ENCODE peak calls at places on chromosomes 6 and 20, in six cellular contexts. T is lower lobe of right lung, O is left ventricle myocardium inferior, J is testis, U is right cardiac atrium, K is body of pancreas. Z is an unnamed sample. For H3K4me1, the result is how much of the 10 kb centered on the place peaks cover.

GRCh38 chr6:148771896-148772554 is 25.2 kb downstream of the UST start:
- DNase-seq in U (no peak), T (no peak), O (no peak), J (no peak), K (no peak), Z (no peak)

GRCh38 chr6:156998824-156999330 is 221.7 kb downstream of the ARID1B start:
- DNase-seq in O (no peak), T (no peak), J (no peak), U (no peak), K (no peak), Z (no peak)

GRCh38 chr20:62835931-62836861 is 19.3 kb downstream of the COL9A3 start:
- DNase-seq in O (no peak), K (no peak), J (no peak), U (peak), T (no peak), Z (no peak)

GRCh38 chr6:6319947-6320811 is at the start of gene F13A1:
- DNase-seq in O (peak), U (peak), T (peak), J (no peak), K (peak), Z (no peak)

GRCh38 chr6:13953061-13953705 is 28.4 kb downstream of the RNF182 start:
- DNase-seq in O (no peak), K (no peak), J (no peak), U (no peak), T (no peak), Z (no peak)

GRCh38 chr6:56246941-56247653 is at the start of gene COL21A1:
- DNase-seq in J (peak), K (peak), U (peak), O (peak), T (peak), Z (no peak)

GRCh38 chr6:150622941-150623874 is 23.5 kb downstream of the PLEKHG1 start:
- DNase-seq in K (peak), U (no peak), O (no peak), J (no peak), T (no peak), Z (peak)

GRCh38 chr6:125002090-125002741 is 40.0 kb downstream of the RNF217 start:
- DNase-seq in J (peak), O (no peak), K (no peak), T (no peak), U (no peak), Z (no peak)

GRCh38 chr20:60214901-60215522 is 256.8 kb downstream of the CDH26 start:
- DNase-seq in J (no peak), O (no peak), K (no peak), U (no peak), T (no peak), Z (no peak)

GRCh38 chr6:164183556-164184123 is 769.1 kb downstream of the QKI start:
- DNase-seq in K (no peak), O (no peak), T (no peak), U (no peak), J (no peak), Z (no peak)

GRCh38 chr6:150579611-150580010 is 20.1 kb upstream of the PLEKHG1 start:
- DNase-seq in J (no peak), K (no peak), T (no peak), O (peak), U (no peak), Z (no peak)

GRCh38 chr6:141996823-141997222 is 135.9 kb upstream of the GJE1 start:
- DNase-seq in K (no peak), O (no peak), U (no peak), T (no peak), J (no peak), Z (no peak)

GRCh38 chr6:74574794-74575193 is 631.1 kb downstream of the COL12A1 start:
- DNase-seq in T (no peak), U (no peak), K (no peak), J (no peak), O (no peak), Z (peak)

GRCh38 chr6:14451594-14452374 is 334.2 kb downstream of the CD83 start:
- DNase-seq in U (no peak), O (no peak), T (no peak), J (no peak), K (no peak), Z (no peak)

GRCh38 chr6:140867336-140867735 is 1265.4 kb upstream of the GJE1 start:
- DNase-seq in J (no peak), O (no peak), T (no peak), U (no peak), K (no peak), Z (no peak)

GRCh38 chr6:78749326-78749725 is 118.0 kb upstream of the IRAK1BP1 start:
- DNase-seq in T (no peak), O (no peak), K (no peak), J (no peak), U (no peak), Z (no peak)

GRCh38 chr6:128327890-128328289 is 192.5 kb downstream of the PTPRK start:
- DNase-seq in U (no peak), O (no peak), T (no peak), J (peak), K (peak), Z (peak)

GRCh38 chr6:13113956-13114593 is 214.3 kb downstream of the TBC1D7 start:
- DNase-seq in O (no peak), T (no peak), J (no peak), U (no peak), K (no peak), Z (no peak)

GRCh38 chr6:14922306-14922705 is 323.6 kb upstream of the JARID2 start:
- DNase-seq in T (no peak), U (no peak), O (no peak), J (no peak), K (peak), Z (no peak)

GRCh38 chr6:70706491-70707123 is 38.9 kb downstream of the SMAP1 start:
- DNase-seq in T (no peak), U (no peak), O (no peak), J (no peak), K (no peak), Z (peak)

GRCh38 chr6:70705772-70706171 is 38.1 kb downstream of the SMAP1 start:
- DNase-seq in J (no peak), T (no peak), O (no peak), K (no peak), U (no peak), Z (no peak)

GRCh38 chr6:70700922-70701876 is 33.5 kb downstream of the SMAP1 start:
- DNase-seq in J (no peak), T (no peak), O (peak), K (peak), U (peak), Z (no peak)
- H3K4me1 ChIP-seq in J (under half), T (under half), O (under half), K (under half), U (under half), Z (under half)

GRCh38 chr20:17795449-17796095 is 95.8 kb downstream of the BANF2 start:
- DNase-seq in K (peak), O (no peak), J (no peak), U (no peak), T (no peak), Z (no peak)
- H3K27ac ChIP-seq in K (peak), O (peak), J (no peak), U (peak), T (peak), Z (no peak)

DNA sequence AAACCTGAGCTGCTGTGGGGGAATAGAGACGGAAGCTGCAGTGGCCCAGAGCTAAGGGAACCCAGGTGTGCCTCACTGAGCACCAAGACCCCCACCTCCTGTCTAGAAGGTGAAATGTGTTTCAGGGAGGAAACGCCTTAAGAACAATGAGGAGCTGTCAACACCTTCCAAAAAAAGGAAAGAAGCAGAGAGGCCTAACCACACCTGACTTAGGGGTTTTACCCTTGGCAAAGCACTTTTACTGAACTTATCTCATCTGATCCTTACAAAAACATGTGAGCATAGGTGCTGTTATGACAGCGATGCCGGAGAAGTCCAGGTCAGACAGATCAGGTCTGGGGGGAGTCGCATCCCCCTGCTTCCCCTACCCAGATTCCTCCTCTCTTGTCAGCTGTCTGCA is 16.1 kb upstream of the CDKN1A start:
- DNase-seq in O (no peak), J (no peak), K (no peak), U (no peak), T (no peak), Z (no peak)
- H3K4me1 ChIP-seq in O (under half), J (under half), K (under half), U (under half), T (under half), Z (under half)

DNA sequence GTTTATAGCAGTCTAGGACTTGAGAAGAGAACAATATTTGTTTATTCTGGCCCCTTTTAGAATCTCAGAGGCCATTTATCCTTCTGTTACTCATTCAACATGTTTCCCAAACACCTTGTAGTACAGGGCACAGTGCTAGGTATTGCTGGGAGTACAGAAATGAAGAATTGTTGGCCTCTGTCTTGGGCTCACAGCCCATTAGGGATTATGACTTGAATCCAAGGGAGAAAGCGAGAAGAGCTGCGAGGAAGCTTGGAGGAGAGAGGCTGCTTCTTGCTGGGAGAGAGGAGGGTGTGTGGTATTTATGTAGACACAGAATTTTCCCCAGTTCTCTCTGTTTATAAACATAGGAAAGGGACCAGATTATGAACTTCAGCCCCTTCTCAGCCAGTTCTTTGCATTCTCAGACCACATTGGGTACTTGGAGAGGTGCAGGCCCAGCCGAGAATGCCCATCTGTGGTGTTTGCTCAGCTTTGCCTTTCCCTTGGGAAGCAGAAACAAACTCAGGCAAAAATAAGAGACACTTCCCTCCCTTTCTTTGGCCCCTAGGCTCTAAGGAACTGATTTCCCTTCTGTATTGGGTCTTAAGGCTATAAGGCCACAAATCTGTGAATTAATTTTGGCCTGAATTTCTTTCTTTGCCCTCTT is 17.9 kb downstream of the CHMP4B start:
- DNase-seq in U (no peak), T (no peak), O (no peak), K (peak), J (no peak), Z (no peak)
- H3K27ac ChIP-seq in U (peak), T (peak), O (peak), K (peak), J (peak), Z (no peak)

GRCh38 chr20:47782920-47783552 is 2.2 kb downstream of the SULF2 start:
- DNase-seq in T (no peak), U (no peak), K (no peak), O (no peak), J (no peak), Z (no peak)

GRCh38 chr20:47781631-47782030 is 3.6 kb downstream of the SULF2 start:
- DNase-seq in T (no peak), U (no peak), K (no peak), O (no peak), J (no peak), Z (no peak)

GRCh38 chr20:47780990-47781389 is 4.3 kb downstream of the SULF2 start:
- DNase-seq in U (no peak), T (no peak), J (no peak), K (no peak), O (no peak), Z (no peak)

GRCh38 chr20:47784256-47784598 is 1.1 kb downstream of the SULF2 start:
- DNase-seq in O (no peak), U (no peak), K (no peak), J (no peak), T (no peak), Z (no peak)

DNA sequence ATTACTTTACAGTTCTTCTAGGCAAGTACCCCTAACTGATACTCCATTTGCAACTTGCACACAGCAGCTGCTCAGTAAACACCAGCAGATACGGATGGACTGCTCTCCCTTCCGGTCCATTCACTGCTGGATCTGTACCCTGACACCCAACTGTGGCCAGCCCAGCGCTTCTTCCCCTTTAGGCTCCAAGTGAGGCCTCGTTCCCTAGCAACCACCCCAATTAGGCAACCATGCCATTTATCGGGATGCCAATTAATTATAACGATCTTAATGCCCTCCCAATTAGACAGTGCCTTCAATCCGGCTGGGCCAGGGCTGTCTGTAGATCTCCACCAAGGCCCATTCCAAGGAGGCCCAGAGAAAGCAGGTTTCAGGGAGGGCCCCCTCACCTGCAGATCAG is 3.2 kb downstream of the SULF2 start:
- DNase-seq in O (no peak), K (no peak), T (no peak), U (no peak), J (no peak), Z (no peak)
- H3K4me1 ChIP-seq in O (half or more), K (under half), T (under half), U (under half), J (under half), Z (under half)

GRCh38 chr20:37356961-37357371 is 11.0 kb downstream of the SRC start:
- DNase-seq in O (no peak), T (no peak), K (no peak), U (peak), J (no peak), Z (no peak)
- H3K27ac ChIP-seq in O (peak), T (no peak), K (no peak), U (no peak), J (no peak), Z (no peak)

GRCh38 chr6:35052694-35053565 is 88.2 kb downstream of the TCP11 start:
- DNase-seq in J (peak), T (no peak), O (peak), K (peak), U (peak), Z (no peak)
- H3K4me1 ChIP-seq in J (under half), T (half or more), O (half or more), K (under half), U (under half), Z (under half)

GRCh38 chr20:58146081-58146734 is 82.2 kb downstream of the ANKRD60 start:
- DNase-seq in U (no peak), J (no peak), K (no peak), O (no peak), T (no peak), Z (no peak)
- H3K27ac ChIP-seq in U (no peak), J (peak), K (no peak), O (peak), T (no peak), Z (no peak)

GRCh38 chr20:50392138-50392866 is 117.9 kb upstream of the PTPN1 start:
- DNase-seq in J (no peak), U (no peak), K (no peak), O (no peak), T (no peak), Z (no peak)
- H3K4me1 ChIP-seq in J (under half), U (under half), K (half or more), O (half or more), T (half or more), Z (under half)

Z was measured in CD4-positive, CD25-positive, alpha-beta regulatory T cell.